ENCODE peak calls at places on chromosomes 13 and 19, in five cellular contexts. J, Z, X, B and D are unnamed samples.

GRCh38 chr19:53102186-53102585 is 1.0 kb downstream of the ZNF160 start:
- ATAC-seq in J (no peak), B (peak; percentile 23), Z (no peak), X (no peak), D (no peak)

GRCh38 chr13:24228852-24229458 is 68.4 kb downstream of the SPATA13 start:
- ATAC-seq in B (peak; percentile 53), Z (peak; percentile 70), J (peak; percentile 69), X (peak; percentile 38), D (peak; percentile 53)

GRCh38 chr19:29120471-29120870 is 92.5 kb downstream of the UQCRFS1 start:
- ATAC-seq in Z (no peak), J (no peak), B (no peak), X (no peak), D (no peak)

GRCh38 chr19:5895409-5895808 is 8.2 kb downstream of the NDUFA11 start:
- ATAC-seq in B (no peak), J (no peak), X (no peak), Z (no peak), D (no peak)

GRCh38 chr19:16425019-16425418 is 46.8 kb downstream of the EPS15L1 start:
- ATAC-seq in X (no peak), Z (no peak), B (no peak), J (no peak), D (no peak)

GRCh38 chr19:2289714-2290435 is 7.9 kb upstream of the PEAK3 start:
- ATAC-seq in Z (peak; percentile 72), B (peak; percentile 71), X (peak; percentile 50), J (no peak), D (peak; percentile 37)

GRCh38 chr13:110037925-110038573 is 251.7 kb upstream of the IRS2 start:
- ATAC-seq in J (no peak), Z (peak; percentile 83), X (no peak), B (no peak), D (no peak)

GRCh38 chr13:98571955-98572662 is 4.8 kb downstream of the STK24 start:
- ATAC-seq in Z (peak; percentile 39), B (peak; percentile 22), X (peak; percentile 56), J (peak; percentile 64), D (no peak)

GRCh38 chr13:98533912-98534311 is 43.0 kb downstream of the STK24 start:
- ATAC-seq in J (no peak), X (no peak), B (no peak), Z (no peak), D (no peak)

GRCh38 chr19:42247631-42248199 is 5.3 kb upstream of the GSK3A start:
- ATAC-seq in J (no peak), Z (no peak), X (no peak), B (no peak), D (no peak)

GRCh38 chr13:54591540-54591939 is 1562.9 kb downstream of the OLFM4 start:
- ATAC-seq in Z (no peak), J (no peak), B (no peak), X (no peak), D (no peak)

GRCh38 chr19:34305221-34306058 is 51.1 kb downstream of the GARRE1 start:
- ATAC-seq in Z (no peak), B (no peak), X (no peak), J (no peak), D (no peak)

GRCh38 chr19:38736413-38737280 is 7.6 kb downstream of the CAPN12 start:
- ATAC-seq in Z (peak; percentile 41), B (peak; percentile 75), J (peak; percentile 1), X (peak; percentile 58), D (peak; percentile 23)

GRCh38 chr13:39602277-39602613 is 748 bp downstream of the LHFPL6 start:
- ATAC-seq in X (no peak), Z (peak; percentile 50), B (no peak), J (no peak), D (no peak)

GRCh38 chr13:50357586-50358118 is 342.4 kb downstream of the KCNRG start:
- ATAC-seq in J (no peak), X (peak; percentile 56), B (peak; percentile 95), Z (no peak), D (peak; percentile 46)

GRCh38 chr13:100513987-100514670 is 74.5 kb downstream of the GGACT start:
- ATAC-seq in B (no peak), X (peak; percentile 72), Z (no peak), J (no peak), D (peak; percentile 81)

GRCh38 chr13:53336441-53337160 is 308.0 kb downstream of the OLFM4 start:
- ATAC-seq in Z (no peak), X (no peak), J (no peak), B (no peak), D (no peak)

GRCh38 chr19:35796645-35797542 is 15.8 kb downstream of the PRODH2 start:
- ATAC-seq in Z (no peak), X (no peak), B (no peak), J (peak; percentile 20), D (no peak)

GRCh38 chr19:33438016-33438671 is 64.6 kb downstream of the CEBPG start:
- ATAC-seq in B (no peak), X (no peak), J (peak; percentile 39), Z (no peak), D (no peak)

GRCh38 chr13:23828866-23829265 is 60.3 kb downstream of the MIPEP start:
- ATAC-seq in X (no peak), J (no peak), B (no peak), Z (no peak), D (no peak)

DNA sequence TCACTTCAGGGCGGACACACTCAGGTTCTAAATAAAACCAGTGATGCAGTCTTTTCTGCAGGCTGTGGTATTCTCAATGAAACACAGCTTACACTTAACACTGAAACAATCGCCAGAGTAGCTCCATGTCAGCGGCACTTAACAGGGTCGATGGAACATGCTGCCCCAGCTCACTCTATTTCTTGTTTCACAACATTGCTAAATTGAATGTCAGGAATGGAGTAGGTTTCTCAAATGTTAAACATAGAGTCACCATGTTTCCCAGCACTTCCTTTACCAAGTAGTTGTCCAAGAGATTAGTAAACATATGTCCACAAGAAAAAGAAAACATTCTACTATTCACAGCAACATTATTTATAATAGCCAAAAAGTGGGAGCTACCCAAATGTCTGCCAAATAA is 306.9 kb downstream of the SLITRK6 start:
- ATAC-seq in Z (no peak), X (no peak), J (no peak), B (no peak), D (no peak)
- TF ChIP-seq EP300 in Z (no peak), X (no peak), J (no peak), B (no peak), D (no peak)

GRCh38 chr13:20499986-20500385 is 25.7 kb downstream of the CRYL1 start:
- ATAC-seq in J (no peak), X (no peak), Z (no peak), B (no peak), D (no peak)

GRCh38 chr13:20498129-20498528 is 27.5 kb downstream of the CRYL1 start:
- ATAC-seq in Z (no peak), X (no peak), J (no peak), B (no peak), D (no peak)

GRCh38 chr13:20495087-20496023 is 30.3 kb downstream of the CRYL1 start:
- ATAC-seq in Z (peak; percentile 87), X (peak; percentile 88), B (peak; percentile 77), J (peak; percentile 70), D (peak; percentile 68)

GRCh38 chr13:20498659-20499058 is 27.0 kb downstream of the CRYL1 start:
- ATAC-seq in X (no peak), B (no peak), J (no peak), Z (no peak), D (no peak)

GRCh38 chr13:20497376-20497775 is 28.3 kb downstream of the CRYL1 start:
- ATAC-seq in J (no peak), Z (no peak), B (no peak), X (no peak), D (no peak)
- TF ChIP-seq POLR2A in J (no peak), Z (no peak), B (no peak), X (no peak), D (no peak)

GRCh38 chr13:40813662-40814454 is 24.4 kb downstream of the SLC25A15 start:
- ATAC-seq in B (peak; percentile 85), J (peak; percentile 87), X (peak; percentile 53), Z (peak; percentile 77), D (no peak)
- H3K36me3 ChIP-seq in B (peaks cover 12% of the 10 kb centered on the region), J (peaks cover 11% of the 10 kb centered on the region), X (no peaks in the 10 kb centered on the region), Z (no peaks in the 10 kb centered on the region), D (peaks cover 50% of the 10 kb centered on the region)

GRCh38 chr13:33918199-33918932 is 100.4 kb downstream of the RFC3 start:
- ATAC-seq in Z (no peak), J (no peak), B (no peak), X (no peak), D (no peak)
- TF ChIP-seq EP300 in Z (no peak), J (no peak), B (no peak), X (no peak), D (no peak)

GRCh38 chr19:50843205-50843604 is 9.8 kb upstream of the KLK15 start:
- ATAC-seq in X (no peak), J (no peak), B (no peak), Z (no peak), D (no peak)
- TF ChIP-seq POLR2A in X (no peak), J (no peak), B (no peak), Z (no peak), D (no peak)

GRCh38 chr13:106172176-106172905 is 363.1 kb downstream of the EFNB2 start:
- ATAC-seq in B (no peak), J (no peak), X (no peak), Z (no peak), D (no peak)
- H3K36me3 ChIP-seq in B (no peaks in the 10 kb centered on the region), J (no peaks in the 10 kb centered on the region), X (no peaks in the 10 kb centered on the region), Z (no peaks in the 10 kb centered on the region), D (no peaks in the 10 kb centered on the region)

GRCh38 chr13:112573710-112574109 is 14.2 kb downstream of the TUBGCP3 start:
- ATAC-seq in J (no peak), Z (no peak), B (no peak), X (peak; percentile 80), D (no peak)
- TF ChIP-seq EP300 in J (no peak), Z (no peak), B (no peak), X (no peak), D (no peak)

GRCh38 chr13:73900591-73900990 is 233.6 kb downstream of the KLF12 start:
- ATAC-seq in X (no peak), J (no peak), B (no peak), Z (no peak), D (no peak)
- TF ChIP-seq POLR2A in X (no peak), J (no peak), B (no peak), Z (no peak), D (no peak)

DNA sequence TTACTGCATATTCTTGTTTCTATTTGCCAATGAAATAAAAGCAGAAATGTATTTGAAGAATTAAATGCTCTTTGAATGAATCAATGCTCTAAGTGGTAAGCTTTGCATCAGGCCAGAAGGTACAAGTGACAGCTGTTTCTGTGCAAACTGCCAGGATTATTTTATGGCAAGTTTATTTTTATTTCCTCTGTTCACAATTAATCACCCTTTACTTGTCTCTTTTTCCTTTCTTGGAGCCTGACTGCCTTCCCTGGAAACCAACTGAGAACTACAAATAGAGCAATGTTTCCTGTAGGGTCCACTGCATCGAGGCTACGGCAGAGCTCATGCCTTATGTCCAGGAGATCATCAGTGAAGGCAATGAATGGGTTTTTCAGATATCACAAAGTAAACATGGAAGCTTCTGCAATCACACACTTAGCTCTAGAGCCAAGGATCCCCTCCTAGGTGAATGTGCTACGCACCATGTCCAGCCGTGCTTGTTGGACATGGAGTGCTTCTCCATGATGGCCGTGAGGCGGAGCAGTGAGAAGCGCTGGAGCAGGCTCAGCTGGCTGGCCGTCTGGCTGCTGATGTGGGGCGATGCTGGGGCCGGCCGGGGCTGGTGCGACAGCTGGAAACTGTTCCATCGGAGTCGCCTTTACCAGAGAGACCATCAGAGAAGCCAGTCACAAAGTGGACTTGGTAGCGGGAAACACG is 110.8 kb downstream of the KL start:
- ATAC-seq in B (peak; percentile 65), J (no peak), Z (no peak), X (peak; percentile 49), D (no peak)
- H3K36me3 ChIP-seq in B (no peaks in the 10 kb centered on the region), J (peaks cover 47% of the 10 kb centered on the region), Z (peaks cover 4% of the 10 kb centered on the region), X (peaks cover 13% of the 10 kb centered on the region), D (no peaks in the 10 kb centered on the region)